ENCODE peak calls at places on chromosome 15, in four cellular contexts. S is GM12878, Z is H1, E is HepG2. Y is an unnamed sample.

GRCh38 chr15:31069360-31070000 is 32.0 kb downstream of the TRPM1 start:
- DNase-seq in Z (no peak), E (peak; percentile 11), S (no peak), Y (no peak)

GRCh38 chr15:53072077-53072476 is 281.9 kb upstream of the ONECUT1 start:
- DNase-seq in Z (peak; percentile 77), S (no peak), E (peak; percentile 35), Y (peak; percentile 28)

GRCh38 chr15:95875141-95875643 is 455.3 kb upstream of the NR2F2 start:
- DNase-seq in E (peak; percentile 3), Z (no peak), S (no peak), Y (no peak)

GRCh38 chr15:49622561-49622960 is 1.7 kb downstream of the DTWD1 start:
- DNase-seq in E (no peak), Z (no peak), S (no peak), Y (no peak)

GRCh38 chr15:74245342-74245931 is 9.3 kb downstream of the CCDC33 start:
- DNase-seq in Z (no peak), E (no peak), S (no peak), Y (no peak)

GRCh38 chr15:37764733-37765191 is 169.7 kb upstream of the TMCO5A start:
- DNase-seq in Z (no peak), S (no peak), E (peak; percentile 35), Y (peak; percentile 22)

GRCh38 chr15:28947241-28947674 is 61.5 kb downstream of the APBA2 start:
- DNase-seq in E (no peak), S (no peak), Z (no peak), Y (no peak)

GRCh38 chr15:43795997-43796396 is 3.9 kb downstream of the SERF2 start:
- DNase-seq in Z (peak; percentile 29), E (no peak), S (no peak), Y (no peak)

GRCh38 chr15:40693904-40694705 is 869 bp upstream of the RAD51 start:
- DNase-seq in Z (no peak), E (peak; percentile 6), S (peak; percentile 19), Y (no peak)

GRCh38 chr15:100383302-100384107 is 41.7 kb upstream of the ADAMTS17 start:
- DNase-seq in E (peak; percentile 41), Z (no peak), S (no peak), Y (peak; percentile 38)

DNA sequence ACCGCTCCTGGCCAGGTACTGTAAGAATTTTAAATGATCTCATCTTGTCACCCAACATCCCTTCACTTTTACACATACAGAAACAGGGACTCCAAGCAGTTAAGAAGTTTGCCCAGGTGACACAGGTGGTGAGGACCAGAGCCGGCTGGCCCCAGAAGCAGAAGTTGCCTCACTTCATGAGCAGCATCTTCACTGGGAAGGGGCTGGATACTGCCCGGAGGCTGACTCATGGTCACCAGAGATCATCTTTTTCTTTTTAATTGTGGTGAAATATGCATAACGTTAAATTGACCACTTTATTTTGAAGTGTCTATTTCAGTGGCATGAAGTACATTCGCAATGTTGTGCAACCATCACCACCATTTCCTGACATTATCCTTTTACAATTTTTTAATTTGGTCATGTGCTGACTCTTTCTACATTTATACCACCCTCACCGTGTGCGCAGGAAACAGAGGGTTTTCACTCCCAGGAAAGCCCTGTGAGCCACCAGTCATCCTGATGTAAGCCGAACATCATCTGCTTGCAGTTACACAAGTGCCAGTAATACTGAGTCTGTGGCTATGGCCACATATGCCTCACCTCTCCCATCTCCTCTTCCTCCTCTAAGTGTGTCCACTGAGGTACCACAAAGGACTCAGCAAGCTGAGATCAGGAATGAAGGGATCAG is 51.7 kb upstream of the ABHD17C start:
- DNase-seq in S (no peak), Z (no peak), E (no peak), Y (no peak)
- TF ChIP-seq SUZ12 in S (no peak), Z (no peak), E (no peak), Y (no peak)

GRCh38 chr15:94324117-94324826 is 92.9 kb downstream of the MCTP2 start:
- DNase-seq in E (peak; percentile 34), Z (peak; percentile 19), S (peak; percentile 45), Y (peak; percentile 72)

GRCh38 chr15:94331731-94332130 is 100.4 kb downstream of the MCTP2 start:
- DNase-seq in E (no peak), S (no peak), Z (no peak), Y (no peak)

GRCh38 chr15:94324835-94325767 is 93.7 kb downstream of the MCTP2 start:
- DNase-seq in S (no peak), E (no peak), Z (no peak), Y (no peak)

GRCh38 chr15:94323076-94323475 is 91.7 kb downstream of the MCTP2 start:
- DNase-seq in S (no peak), Z (no peak), E (no peak), Y (no peak)

DNA sequence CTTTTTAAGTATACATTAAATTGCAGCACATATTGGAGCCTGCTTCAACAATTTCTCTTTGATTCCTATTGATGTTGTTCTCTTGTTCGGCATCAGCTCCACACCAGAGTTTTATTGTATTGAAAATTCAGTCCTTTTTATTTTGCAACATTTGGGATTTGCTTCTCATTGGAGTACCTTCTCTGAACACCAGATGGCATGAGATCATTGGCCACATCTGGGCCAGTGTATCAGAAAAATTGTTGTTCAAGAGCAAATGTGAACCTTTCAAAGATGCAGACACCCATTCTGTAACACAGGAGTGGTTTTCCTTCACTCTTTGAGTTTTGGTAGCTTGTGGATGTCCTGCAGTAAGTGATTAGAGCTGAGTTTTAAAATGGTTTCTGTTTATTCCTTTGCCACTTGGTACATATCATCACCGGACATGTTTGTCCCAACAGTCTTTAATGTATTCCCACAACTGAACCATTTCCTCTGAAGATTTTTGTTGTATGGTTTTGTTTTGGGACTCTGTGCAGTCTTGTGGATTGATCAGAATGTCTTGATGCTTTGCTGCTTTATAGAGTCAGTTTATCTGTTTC is 96.1 kb downstream of the MCTP2 start:
- DNase-seq in S (no peak), E (peak; percentile 29), Z (no peak), Y (peak; percentile 36)
- TF ChIP-seq SP1 in S (no peak), E (no peak), Z (no peak), Y (no peak)

GRCh38 chr15:101478701-101479341 is 10.7 kb downstream of the PCSK6 start:
- DNase-seq in S (no peak), E (no peak), Z (no peak), Y (no peak)
- TF ChIP-seq SUZ12 in S (no peak), E (no peak), Z (no peak), Y (no peak)

GRCh38 chr15:66359740-66360139 is 3.3 kb upstream of the TIPIN start:
- DNase-seq in S (peak; percentile 24), Z (no peak), E (peak; percentile 70), Y (no peak)

GRCh38 chr15:66356069-66356358 is 471 bp downstream of the TIPIN start:
- DNase-seq in E (no peak), S (no peak), Z (no peak), Y (peak; percentile 28)

DNA sequence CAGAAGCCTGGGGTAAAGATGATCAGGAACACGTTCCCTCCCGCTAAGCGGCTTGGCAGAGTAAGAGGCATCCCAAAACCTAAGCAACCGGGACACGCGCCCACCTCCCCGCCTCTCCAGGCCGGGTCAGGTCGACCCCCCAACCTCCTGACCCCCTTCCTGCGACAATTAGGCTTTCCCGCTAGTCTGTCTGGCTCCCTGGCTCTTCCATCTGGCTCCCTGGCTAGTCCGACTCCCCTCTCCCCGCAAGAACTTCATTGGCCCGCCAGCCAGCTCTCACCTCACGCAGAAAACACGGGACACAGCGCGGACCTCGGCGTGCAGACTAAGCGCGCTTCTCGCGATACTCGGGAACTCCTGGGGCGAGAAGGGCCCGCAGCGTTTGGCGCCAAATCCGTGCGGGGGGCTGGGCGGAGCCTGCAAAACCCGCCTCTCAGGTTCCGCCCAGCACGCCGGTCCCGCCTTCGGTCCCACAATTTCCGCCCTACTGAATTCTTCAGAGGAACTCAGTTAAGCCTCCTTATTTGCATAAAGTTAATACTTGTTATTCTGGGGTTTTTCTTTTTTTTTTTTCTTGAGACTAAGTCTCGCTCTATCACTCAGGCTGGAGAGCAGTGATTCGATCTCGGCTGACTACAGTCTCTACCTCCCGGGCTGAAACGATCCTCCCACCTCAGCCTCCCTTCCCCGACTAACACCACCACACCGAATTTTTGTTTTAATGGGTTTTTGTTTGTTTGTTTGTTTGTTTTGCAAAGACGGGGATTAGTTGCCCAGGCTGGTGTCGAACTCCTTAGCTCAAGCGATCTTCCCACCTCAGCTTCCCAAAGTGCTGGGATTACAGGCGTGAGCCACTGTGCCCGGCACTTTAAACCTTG is at the start of gene TIPIN:
- DNase-seq in S (peak; percentile 87), E (peak; percentile 90), Z (peak; percentile 84), Y (peak; percentile 95)
- TF ChIP-seq SP1 in S (no peak), E (peak; percentile 50), Z (no peak), Y (peak; percentile 76)

GRCh38 chr15:36632196-36632595 is 52.8 kb downstream of the CDIN1 start:
- DNase-seq in S (no peak), E (no peak), Z (no peak), Y (no peak)
- TF ChIP-seq SUZ12 in S (no peak), E (no peak), Z (no peak), Y (no peak)

GRCh38 chr15:89301304-89302089 is 33.1 kb downstream of the POLG start:
- DNase-seq in Z (no peak), E (no peak), S (no peak), Y (no peak)

GRCh38 chr15:89307046-89307587 is 27.5 kb downstream of the POLG start:
- DNase-seq in S (no peak), E (no peak), Z (no peak), Y (no peak)

GRCh38 chr15:89307791-89308190 is 26.8 kb downstream of the POLG start:
- DNase-seq in E (no peak), Z (no peak), S (no peak), Y (no peak)

GRCh38 chr15:89305395-89305794 is 29.2 kb downstream of the POLG start:
- DNase-seq in E (no peak), S (no peak), Z (no peak), Y (no peak)

GRCh38 chr15:89303986-89304385 is 30.6 kb downstream of the POLG start:
- DNase-seq in S (no peak), Z (no peak), E (no peak), Y (no peak)
- TF ChIP-seq SP1 in S (no peak), Z (no peak), E (no peak), Y (no peak)

DNA sequence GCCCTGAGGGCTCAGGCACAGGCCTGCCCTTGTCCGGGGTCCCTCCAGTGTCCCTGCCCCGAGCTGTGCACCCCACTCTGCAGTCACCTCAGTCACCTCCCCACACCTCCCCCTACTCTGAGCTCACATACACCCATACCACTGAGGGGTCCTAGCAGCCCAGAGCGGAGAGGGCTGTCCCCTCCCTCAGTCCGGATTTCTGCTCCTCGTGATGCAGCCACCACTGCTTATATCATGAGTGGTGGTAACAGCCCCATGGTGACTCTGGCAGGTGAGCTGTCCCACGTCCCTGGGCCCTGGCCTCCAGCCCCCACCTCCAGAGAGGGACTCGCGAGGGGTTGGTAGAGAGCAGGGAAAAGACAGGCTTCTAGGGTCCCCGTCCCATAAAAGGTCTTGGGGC is 8.0 kb downstream of the CSPG4 start:
- DNase-seq in Z (no peak), S (no peak), E (no peak), Y (no peak)
- TF ChIP-seq SUZ12 in Z (no peak), S (no peak), E (no peak), Y (no peak)

DNA sequence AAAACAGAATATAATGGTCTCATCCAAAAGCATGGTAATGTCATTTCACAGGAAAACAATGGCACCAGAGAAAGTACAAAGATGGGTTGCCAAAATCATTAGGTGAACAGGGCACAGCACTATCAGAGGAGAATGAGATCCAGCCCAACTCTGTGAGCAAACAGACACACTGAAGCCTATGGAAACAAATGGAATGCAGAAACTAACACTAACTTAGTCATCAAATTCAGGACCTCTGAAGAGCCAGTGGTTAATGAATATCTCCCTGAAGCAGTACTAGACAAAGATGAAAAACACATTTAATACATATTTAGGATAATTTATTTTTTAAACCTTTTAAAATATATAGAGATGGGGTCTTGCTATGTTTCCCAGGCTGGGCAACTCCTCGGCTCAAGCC is 14.6 kb upstream of the RPS17 start:
- DNase-seq in Z (no peak), E (no peak), S (no peak), Y (no peak)
- TF ChIP-seq SP1 in Z (no peak), E (no peak), S (no peak), Y (no peak)

GRCh38 chr15:84834969-84835368 is 17.8 kb downstream of the ALPK3 start:
- DNase-seq in S (no peak), E (no peak), Z (no peak), Y (no peak)
- TF ChIP-seq SUZ12 in S (no peak), E (no peak), Z (no peak), Y (no peak)